ENCODE peak calls at places on chromosomes 3 and 15, in six cellular contexts. E, U, Z, T, A and L are unnamed samples.

GRCh38 chr3:171824076-171824475 is 13.8 kb upstream of the PLD1 start:
- DNase-seq in T (no peak), U (no peak), E (no peak), Z (no peak), A (no peak), L (no peak)

GRCh38 chr3:129314757-129315385 is 36.2 kb downstream of the HMCES start:
- DNase-seq in U (no peak), T (peak), A (peak), Z (peak), E (peak), L (peak)

GRCh38 chr3:9135930-9136525 is 113.4 kb downstream of the SRGAP3 start:
- DNase-seq in U (no peak), E (no peak), T (peak), A (no peak), Z (no peak), L (no peak)

GRCh38 chr15:93213281-93213680 is 124.3 kb upstream of the RGMA start:
- DNase-seq in Z (no peak), T (peak), U (no peak), E (no peak), A (no peak), L (no peak)

GRCh38 chr3:126481808-126482502 is 6.3 kb upstream of the ZXDC start:
- DNase-seq in A (no peak), E (peak), T (no peak), Z (no peak), U (no peak), L (no peak)

GRCh38 chr3:127612966-127613365 is 14.8 kb downstream of the MCM2 start:
- DNase-seq in U (no peak), Z (no peak), E (no peak), T (no peak), A (no peak), L (no peak)

GRCh38 chr15:65824941-65825544 is 33.0 kb upstream of the DENND4A start:
- DNase-seq in E (peak), A (no peak), Z (no peak), T (no peak), U (no peak), L (no peak)

GRCh38 chr3:16088496-16088895 is 86.0 kb upstream of the GALNT15 start:
- DNase-seq in T (no peak), Z (no peak), U (no peak), A (no peak), E (no peak), L (no peak)

GRCh38 chr3:43796041-43796596 is 105.4 kb downstream of the ABHD5 start:
- DNase-seq in E (peak), A (no peak), U (no peak), T (no peak), Z (peak), L (no peak)